ENCODE peak calls at places on chromosome 9, in seven cellular contexts. F is left ventricle myocardium inferior; V is AG04450; S is fibroblast of lung; C is CD4-positive, alpha-beta T cell; E is uterus; H is right atrium auricular region. P is an unnamed sample.

GRCh38 chr9:136147038-136147889 is 28.6 kb upstream of the TMEM250 start:
- DNase-seq in F (no peak), V (no peak), S (no peak), C (no peak), E (no peak), H (no peak), P (no peak)

GRCh38 chr9:128249914-128250838 is 25.6 kb downstream of the GOLGA2 start:
- DNase-seq in F (peak), V (no peak), S (peak), C (peak), E (peak), H (no peak), P (peak)

GRCh38 chr9:79682076-79682736 is 110.4 kb downstream of the TLE4 start:
- DNase-seq in F (no peak), V (no peak), S (no peak), C (no peak), E (no peak), H (no peak), P (no peak)

GRCh38 chr9:108996653-108997052 is 16.6 kb downstream of the CTNNAL1 start:
- DNase-seq in F (no peak), V (no peak), S (no peak), C (no peak), E (no peak), H (no peak), P (no peak)

GRCh38 chr9:112224401-112225289 is 49.5 kb upstream of the SUSD1 start:
- DNase-seq in F (no peak), V (peak), S (peak), C (no peak), E (no peak), H (no peak), P (no peak)

GRCh38 chr9:107246259-107247254 is 36.5 kb upstream of the RAD23B start:
- DNase-seq in F (no peak), V (no peak), S (no peak), C (no peak), E (no peak), H (no peak), P (no peak)

GRCh38 chr9:137383453-137384115 is 39.4 kb downstream of the EXD3 start:
- DNase-seq in F (no peak), V (no peak), S (no peak), C (no peak), E (no peak), H (no peak), P (no peak)

GRCh38 chr9:136545966-136546696 is at the start of gene NOTCH1:
- DNase-seq in F (peak), V (peak), S (peak), C (peak), E (peak), H (peak), P (peak)

GRCh38 chr9:15430920-15431844 is 8.5 kb downstream of the SNAPC3 start:
- DNase-seq in F (no peak), V (no peak), S (no peak), C (no peak), E (no peak), H (no peak), P (no peak)

GRCh38 chr9:34179528-34180138 is 790 bp downstream of the UBAP1 start:
- DNase-seq in F (no peak), V (no peak), S (peak), C (no peak), E (no peak), H (no peak), P (no peak)

GRCh38 chr9:79489241-79490000 is 82.3 kb upstream of the TLE4 start:
- DNase-seq in F (no peak), V (no peak), S (peak), C (no peak), E (no peak), H (no peak), P (peak)

GRCh38 chr9:125439434-125440272 is 178.0 kb downstream of the GAPVD1 start:
- DNase-seq in F (no peak), V (no peak), S (no peak), C (no peak), E (no peak), H (no peak), P (no peak)

GRCh38 chr9:76818271-76818670 is 54.0 kb downstream of the PCA3 start:
- DNase-seq in F (peak), V (peak), S (peak), C (no peak), E (peak), H (peak), P (peak)

GRCh38 chr9:6439051-6439703 is 26.2 kb downstream of the UHRF2 start:
- DNase-seq in F (no peak), V (no peak), S (no peak), C (no peak), E (no peak), H (no peak), P (no peak)

GRCh38 chr9:110021891-110022290 is 186.1 kb downstream of the C9orf152 start:
- DNase-seq in F (no peak), V (no peak), S (no peak), C (no peak), E (no peak), H (no peak), P (no peak)

GRCh38 chr9:68454579-68455334 is 85.9 kb downstream of the TMEM252 start:
- DNase-seq in F (no peak), V (no peak), S (no peak), C (no peak), E (no peak), H (no peak), P (no peak)

GRCh38 chr9:135706288-135706687 is 4.3 kb downstream of the KCNT1 start:
- DNase-seq in F (no peak), V (no peak), S (no peak), C (no peak), E (no peak), H (no peak), P (no peak)

GRCh38 chr9:97188545-97188944 is 118.9 kb upstream of the CCDC180 start:
- DNase-seq in F (no peak), V (no peak), S (no peak), C (no peak), E (no peak), H (no peak), P (no peak)

GRCh38 chr9:34072868-34073590 is 24.3 kb upstream of the UBAP2 start:
- DNase-seq in F (no peak), V (peak), S (peak), C (no peak), E (peak), H (no peak), P (no peak)

GRCh38 chr9:33852216-33852826 is 35.4 kb downstream of the UBE2R2 start:
- DNase-seq in F (peak), V (no peak), S (peak), C (peak), E (peak), H (peak), P (peak)

GRCh38 chr9:34884732-34885131 is 73.4 kb upstream of the PHF24 start:
- DNase-seq in F (no peak), V (no peak), S (no peak), C (no peak), E (no peak), H (no peak), P (no peak)

GRCh38 chr9:5633243-5633642 is 4.3 kb downstream of the RIC1 start:
- DNase-seq in F (no peak), V (no peak), S (no peak), C (no peak), E (no peak), H (no peak), P (no peak)

GRCh38 chr9:109010676-109011655 is 2.3 kb downstream of the CTNNAL1 start:
- DNase-seq in F (no peak), V (peak), S (peak), C (peak), E (peak), H (no peak), P (no peak)

GRCh38 chr9:68979538-68980314 is 34.2 kb downstream of the PRKACG start:
- DNase-seq in F (peak), V (no peak), S (no peak), C (no peak), E (no peak), H (no peak), P (no peak)

GRCh38 chr9:87959916-87960581 is 14.3 kb downstream of the CDK20 start:
- DNase-seq in F (no peak), V (peak), S (peak), C (no peak), E (no peak), H (no peak), P (no peak)

GRCh38 chr9:136399176-136400037 is 563 bp downstream of the SNAPC4 start:
- DNase-seq in F (no peak), V (no peak), S (no peak), C (no peak), E (no peak), H (no peak), P (no peak)

GRCh38 chr9:125409217-125409636 is 147.6 kb downstream of the GAPVD1 start:
- DNase-seq in F (no peak), V (no peak), S (no peak), C (no peak), E (no peak), H (no peak), P (no peak)

GRCh38 chr9:131888923-131889322 is 149.0 kb upstream of the RAPGEF1 start:
- DNase-seq in F (no peak), V (no peak), S (no peak), C (no peak), E (no peak), H (no peak), P (no peak)

GRCh38 chr9:69500925-69501324 is 171.2 kb downstream of the APBA1 start:
- DNase-seq in F (no peak), V (no peak), S (no peak), C (no peak), E (no peak), H (no peak), P (no peak)

GRCh38 chr9:1051286-1052118 is 1.3 kb downstream of the DMRT2 start:
- DNase-seq in F (peak), V (no peak), S (no peak), C (no peak), E (no peak), H (no peak), P (no peak)

GRCh38 chr9:92138157-92138959 is 23.1 kb upstream of the SPTLC1 start:
- DNase-seq in F (peak), V (no peak), S (peak), C (peak), E (peak), H (peak), P (peak)

GRCh38 chr9:93952784-93953491 is 2.2 kb downstream of the BARX1 start:
- DNase-seq in F (no peak), V (no peak), S (no peak), C (no peak), E (no peak), H (no peak), P (no peak)

GRCh38 chr9:131407717-131408195 is 13.9 kb downstream of the PRRC2B start:
- DNase-seq in F (peak), V (no peak), S (no peak), C (peak), E (peak), H (no peak), P (peak)

GRCh38 chr9:122228906-122229837 is at the start of gene LHX6:
- DNase-seq in F (no peak), V (no peak), S (peak), C (no peak), E (no peak), H (peak), P (no peak)

DNA sequence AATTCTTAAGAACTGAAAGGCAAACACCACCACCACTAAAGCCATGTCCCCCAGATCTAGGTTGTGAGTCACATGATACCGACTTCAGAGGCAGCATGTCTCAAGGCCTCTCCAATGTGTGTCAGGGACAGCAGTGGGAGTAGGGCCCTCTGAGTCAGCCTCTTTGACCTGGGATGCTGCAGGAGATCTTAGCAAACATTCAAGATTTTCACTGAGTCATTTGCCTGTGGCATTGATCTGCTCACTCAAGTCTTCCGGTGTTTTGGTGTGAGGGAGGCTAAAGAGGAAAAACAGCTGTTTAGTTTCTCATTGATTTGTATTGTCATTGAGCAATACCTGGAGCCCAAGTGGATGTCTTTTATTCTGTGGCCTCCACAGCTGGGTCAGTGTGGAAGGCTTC is 36.1 kb downstream of the TMC1 start:
- DNase-seq in F (no peak), V (peak), S (peak), C (peak), E (peak), H (no peak), P (no peak)
- H3K27ac ChIP-seq in F (no peak), V (peak), S (peak), C (no peak), E (peak), H (no peak), P (no peak)

DNA sequence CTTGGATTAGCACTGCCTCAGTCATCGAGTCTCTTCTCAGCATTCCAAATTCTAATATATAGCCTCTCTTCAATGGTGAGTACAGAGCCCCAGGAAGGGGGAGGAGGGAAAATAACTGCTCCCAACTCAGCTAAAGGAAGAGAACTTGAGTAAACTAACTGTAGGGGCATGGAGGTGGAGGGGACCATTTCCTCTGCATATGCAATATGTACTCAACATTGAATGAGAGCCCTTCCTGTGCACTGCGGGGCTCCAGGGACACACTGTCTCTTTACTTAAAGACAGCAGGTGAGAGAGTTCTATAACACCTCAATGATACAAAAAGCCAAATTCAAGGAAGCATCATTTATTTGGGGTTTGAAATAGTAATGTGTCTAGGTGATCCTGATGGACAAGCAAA is 75.1 kb downstream of the GNAQ start:
- DNase-seq in F (no peak), V (no peak), S (no peak), C (no peak), E (no peak), H (no peak), P (no peak)
- H3K27ac ChIP-seq in F (no peak), V (no peak), S (no peak), C (no peak), E (no peak), H (no peak), P (no peak)

GRCh38 chr9:83935276-83935890 is 14.2 kb upstream of the KIF27 start:
- DNase-seq in F (no peak), V (no peak), S (peak), C (no peak), E (no peak), H (no peak), P (no peak)
- H3K27ac ChIP-seq in F (no peak), V (no peak), S (no peak), C (no peak), E (no peak), H (no peak), P (no peak)

GRCh38 chr9:130192600-130192999 is 20.4 kb downstream of the NCS1 start:
- DNase-seq in F (no peak), V (no peak), S (no peak), C (no peak), E (no peak), H (no peak), P (no peak)

GRCh38 chr9:130191749-130192120 is 19.5 kb downstream of the NCS1 start:
- DNase-seq in F (no peak), V (no peak), S (no peak), C (no peak), E (no peak), H (no peak), P (peak)

GRCh38 chr9:130194406-130194932 is 22.3 kb downstream of the NCS1 start:
- DNase-seq in F (no peak), V (no peak), S (no peak), C (no peak), E (no peak), H (no peak), P (no peak)

GRCh38 chr9:130193531-130194405 is 21.6 kb downstream of the NCS1 start:
- DNase-seq in F (no peak), V (no peak), S (no peak), C (no peak), E (no peak), H (no peak), P (no peak)

DNA sequence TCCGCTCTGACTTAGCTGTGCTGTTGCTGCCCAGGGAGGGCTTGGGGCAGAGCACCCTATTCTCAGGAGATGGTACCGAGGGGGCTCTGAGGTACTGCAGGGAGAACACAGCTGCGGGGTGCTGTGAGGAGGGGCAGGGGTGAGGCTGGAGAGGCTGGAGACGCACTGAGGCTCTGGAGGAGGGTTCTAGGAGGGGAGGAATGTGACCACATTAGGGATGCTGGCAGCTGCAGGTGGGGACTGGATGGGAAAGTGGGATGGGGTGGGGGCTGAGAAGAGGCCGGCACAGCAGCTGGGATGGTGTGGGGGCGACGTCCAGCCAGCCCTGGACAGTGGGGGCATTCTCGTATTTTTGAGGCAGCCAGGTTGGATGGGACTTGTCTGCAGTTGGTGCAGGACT is 20.9 kb downstream of the NCS1 start:
- DNase-seq in F (no peak), V (no peak), S (no peak), C (no peak), E (no peak), H (no peak), P (no peak)
- H3K27ac ChIP-seq in F (no peak), V (no peak), S (no peak), C (no peak), E (peak), H (no peak), P (no peak)

P was measured in substantia nigra.